ENCODE peak calls at places on chromosomes 11 and 22, in four cellular contexts. One of them, this sample, is unnamed.

GRCh38 chr11:115170133-115170815 is 333.9 kb downstream of the CADM1 start:
- DNase-seq in IMR-90: peak
- DNase-seq in A549: no peak
- DNase-seq in transverse colon: peak
- DNase-seq in this sample: no peak

GRCh38 chr11:103257360-103257759 is 148.1 kb downstream of the DYNC2H1 start:
- DNase-seq in IMR-90: peak
- DNase-seq in A549: peak
- DNase-seq in transverse colon: no peak
- DNase-seq in this sample: no peak

GRCh38 chr22:33018232-33018864 is 39.8 kb downstream of the SYN3 start:
- DNase-seq in IMR-90: peak
- DNase-seq in A549: peak
- DNase-seq in transverse colon: peak
- DNase-seq in this sample: peak

GRCh38 chr22:25714739-25715138 is 27.2 kb upstream of the MYO18B start:
- DNase-seq in IMR-90: no peak
- DNase-seq in A549: no peak
- DNase-seq in transverse colon: no peak
- DNase-seq in this sample: no peak

GRCh38 chr11:30801357-30801756 is 215.2 kb upstream of the MPPED2 start:
- DNase-seq in IMR-90: no peak
- DNase-seq in A549: no peak
- DNase-seq in transverse colon: no peak
- DNase-seq in this sample: no peak

GRCh38 chr22:16970446-16970845 is 37.6 kb downstream of the GAB4 start:
- DNase-seq in IMR-90: no peak
- DNase-seq in A549: no peak
- DNase-seq in transverse colon: no peak
- DNase-seq in this sample: no peak

GRCh38 chr11:130798280-130798679 is 118.0 kb downstream of the SNX19 start:
- DNase-seq in IMR-90: peak
- DNase-seq in A549: no peak
- DNase-seq in transverse colon: no peak
- DNase-seq in this sample: no peak

GRCh38 chr11:62146476-62147200 is 22.8 kb downstream of the INCENP start:
- DNase-seq in IMR-90: no peak
- DNase-seq in A549: no peak
- DNase-seq in transverse colon: no peak
- DNase-seq in this sample: no peak

GRCh38 chr11:60370811-60371297 is 7.5 kb upstream of the MS4A7 start:
- DNase-seq in IMR-90: no peak
- DNase-seq in A549: no peak
- DNase-seq in transverse colon: no peak
- DNase-seq in this sample: no peak

GRCh38 chr22:46072030-46072881 is 78.1 kb upstream of the PPARA start:
- DNase-seq in IMR-90: peak
- DNase-seq in A549: no peak
- DNase-seq in transverse colon: peak
- DNase-seq in this sample: no peak

GRCh38 chr22:27258773-27259172 is 542.8 kb downstream of the MN1 start:
- DNase-seq in IMR-90: no peak
- DNase-seq in A549: no peak
- DNase-seq in transverse colon: no peak
- DNase-seq in this sample: no peak

GRCh38 chr11:33618363-33618735 is 82.3 kb downstream of the C11orf91 start:
- DNase-seq in IMR-90: no peak
- DNase-seq in A549: no peak
- DNase-seq in transverse colon: no peak
- DNase-seq in this sample: no peak

GRCh38 chr11:78753297-78753696 is 178.6 kb upstream of the NARS2 start:
- DNase-seq in IMR-90: peak
- DNase-seq in A549: no peak
- DNase-seq in transverse colon: no peak
- DNase-seq in this sample: no peak

GRCh38 chr11:135036488-135037297 is 624.7 kb upstream of the B3GAT1 start:
- DNase-seq in IMR-90: no peak
- DNase-seq in A549: no peak
- DNase-seq in transverse colon: no peak
- DNase-seq in this sample: no peak

GRCh38 chr11:68200639-68201038 is 12.5 kb downstream of the KMT5B start:
- DNase-seq in IMR-90: peak
- DNase-seq in A549: no peak
- DNase-seq in transverse colon: no peak
- DNase-seq in this sample: no peak

GRCh38 chr22:24417901-24418641 is 9.3 kb upstream of the ADORA2A start:
- DNase-seq in IMR-90: peak
- DNase-seq in A549: no peak
- DNase-seq in transverse colon: no peak
- DNase-seq in this sample: no peak
- TF ChIP-seq POLR2A in IMR-90: no peak
- TF ChIP-seq POLR2A in A549: no peak
- TF ChIP-seq POLR2A in transverse colon: no peak
- TF ChIP-seq POLR2A in this sample: no peak

DNA sequence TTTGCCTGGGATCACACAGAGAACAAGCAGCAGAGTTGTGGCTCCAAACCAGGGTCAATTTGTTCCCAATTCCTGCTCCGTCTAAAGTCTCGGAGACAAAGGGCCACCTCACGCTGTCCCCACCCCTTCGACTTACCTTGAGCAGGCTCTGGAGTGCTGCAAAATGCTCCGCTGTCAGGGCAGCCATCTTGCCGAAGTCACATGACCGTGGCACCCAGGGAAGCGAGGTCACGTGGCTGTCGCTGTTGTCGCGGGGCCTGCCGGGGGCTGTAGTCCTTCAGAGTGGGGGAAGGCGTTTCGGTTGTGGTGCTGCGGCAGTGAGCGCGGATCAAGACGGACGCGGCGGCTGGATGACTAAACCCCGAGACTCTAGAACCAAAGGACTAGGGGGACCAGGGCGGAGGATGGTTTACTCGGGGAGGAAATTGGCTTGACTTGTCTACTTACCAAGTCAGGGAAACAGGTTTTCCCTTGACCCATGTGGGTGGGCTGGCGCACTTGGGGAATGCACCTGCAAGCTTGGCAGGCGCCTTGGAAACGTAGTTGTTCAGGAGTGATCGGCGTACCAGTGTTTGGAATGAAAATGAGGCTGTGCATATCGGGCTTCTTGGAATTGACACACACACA is at the start of gene COMMD9:
- DNase-seq in IMR-90: peak
- DNase-seq in A549: peak
- DNase-seq in transverse colon: peak
- DNase-seq in this sample: peak
- TF ChIP-seq POLR2A in IMR-90: peak
- TF ChIP-seq POLR2A in A549: peak
- TF ChIP-seq POLR2A in transverse colon: peak
- TF ChIP-seq POLR2A in this sample: peak

DNA sequence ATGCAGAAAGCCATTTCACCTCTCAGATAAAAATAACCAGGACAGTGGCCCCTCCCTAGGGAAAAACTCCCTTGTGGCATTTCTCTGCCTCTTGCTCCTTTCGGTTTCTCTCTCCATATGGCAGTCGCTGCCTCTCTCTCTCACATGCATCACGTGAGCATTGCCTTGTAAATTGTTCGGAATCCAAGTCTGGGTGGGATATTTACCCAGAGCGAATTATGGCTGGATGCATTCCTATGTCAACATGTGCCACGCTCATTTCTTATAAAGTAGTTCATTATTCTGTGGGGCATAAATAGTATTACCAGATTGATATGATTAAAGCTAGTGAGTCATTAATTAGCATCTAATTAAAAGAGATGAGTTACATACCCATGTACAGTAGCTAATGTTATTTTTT is 392.9 kb downstream of the INSC start:
- DNase-seq in IMR-90: no peak
- DNase-seq in A549: no peak
- DNase-seq in transverse colon: peak
- DNase-seq in this sample: no peak
- TF ChIP-seq POLR2A in IMR-90: no peak
- TF ChIP-seq POLR2A in A549: no peak
- TF ChIP-seq POLR2A in transverse colon: no peak
- TF ChIP-seq POLR2A in this sample: no peak

GRCh38 chr22:23217171-23218052 is 37.1 kb downstream of the BCR start:
- DNase-seq in IMR-90: no peak
- DNase-seq in A549: no peak
- DNase-seq in transverse colon: no peak
- DNase-seq in this sample: no peak
- TF ChIP-seq POLR2A in IMR-90: no peak
- TF ChIP-seq POLR2A in A549: no peak
- TF ChIP-seq POLR2A in transverse colon: no peak
- TF ChIP-seq POLR2A in this sample: no peak

GRCh38 chr11:71931245-71931602 is 2.4 kb downstream of the RNF121 start:
- DNase-seq in IMR-90: peak
- DNase-seq in A549: no peak
- DNase-seq in transverse colon: no peak
- DNase-seq in this sample: no peak

GRCh38 chr11:71930556-71931244 is 1.9 kb downstream of the RNF121 start:
- DNase-seq in IMR-90: no peak
- DNase-seq in A549: no peak
- DNase-seq in transverse colon: no peak
- DNase-seq in this sample: no peak

GRCh38 chr11:71929491-71929890 is 645 bp downstream of the RNF121 start:
- DNase-seq in IMR-90: no peak
- DNase-seq in A549: no peak
- DNase-seq in transverse colon: no peak
- DNase-seq in this sample: no peak

GRCh38 chr11:71927813-71928738 is at the start of gene XNDC1N:
- DNase-seq in IMR-90: peak
- DNase-seq in A549: peak
- DNase-seq in transverse colon: peak
- DNase-seq in this sample: peak

DNA sequence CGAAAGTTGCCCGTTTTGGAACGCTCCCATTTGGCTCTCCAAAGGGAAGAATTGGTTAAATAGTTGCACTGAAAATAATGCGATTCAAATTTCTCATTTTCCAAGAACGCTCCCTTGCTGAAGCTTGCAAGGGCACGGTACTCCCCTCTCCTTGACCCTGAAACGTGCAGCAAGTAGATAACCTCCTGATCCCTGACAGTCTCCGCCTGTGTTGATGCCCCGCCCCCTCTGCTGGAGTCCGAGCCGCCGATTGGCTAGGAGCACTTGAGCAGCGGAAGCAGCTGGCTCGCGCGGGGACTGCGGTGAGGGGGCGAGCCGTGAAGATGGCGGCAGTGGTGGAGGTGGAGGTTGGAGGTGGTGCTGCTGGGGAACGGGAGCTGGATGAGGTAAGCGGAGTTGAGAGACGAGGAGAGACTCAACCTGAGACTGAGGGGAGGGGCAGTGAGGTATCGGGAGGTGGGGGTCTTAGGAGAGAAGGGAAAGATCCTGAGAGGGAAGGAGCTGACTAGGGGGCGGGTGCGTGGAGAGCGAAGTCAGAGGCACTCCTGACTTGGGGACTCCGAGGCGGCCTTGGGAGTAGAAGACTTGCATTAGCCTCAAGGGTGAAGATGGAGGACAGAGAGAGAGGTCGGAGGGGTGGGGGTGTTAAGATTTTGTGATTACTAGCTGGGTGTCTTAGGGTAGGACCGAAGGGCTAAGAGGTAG is at the start of gene RNF121:
- DNase-seq in IMR-90: peak
- DNase-seq in A549: peak
- DNase-seq in transverse colon: peak
- DNase-seq in this sample: peak
- TF ChIP-seq POLR2A in IMR-90: peak
- TF ChIP-seq POLR2A in A549: peak
- TF ChIP-seq POLR2A in transverse colon: peak
- TF ChIP-seq POLR2A in this sample: peak

This sample was measured in GM12891.